ENCODE peak calls at places on chromosome 22, in nine cellular contexts. J is stimulated activated CD4-positive, alpha-beta T cell treated with anti-CD3 and anti-CD28 coated beads, Interleukin-12 subunit alpha, Interleukin-12 subunit beta, amount 100 ng/mL, for 48 hours; W is spleen; V is Calu3; D is fibroblast of lung; R is immature natural killer cell; M is GM23338; T is GM12892; E is adipocyte. F is an unnamed sample.

GRCh38 chr22:26287382-26288228 is 118.3 kb downstream of the SEZ6L start:
- DNase-seq in J (no peak), E (no peak), M (no peak), D (no peak), T (no peak), V (no peak), W (no peak), R (no peak), F (no peak)

GRCh38 chr22:40728731-40729189 is 49.5 kb downstream of the MCHR1 start:
- DNase-seq in V (no peak), J (peak; percentile 19), W (peak; percentile 79), R (no peak), M (no peak), T (no peak), E (peak; percentile 10), D (peak; percentile 17), F (no peak)

GRCh38 chr22:24183321-24184031 is 2.2 kb downstream of the SUSD2 start:
- DNase-seq in T (no peak), E (no peak), V (peak; percentile 76), D (no peak), W (peak; percentile 74), R (no peak), J (no peak), M (no peak), F (no peak)

GRCh38 chr22:42913874-42914510 is 56.9 kb upstream of the ARFGAP3 start:
- DNase-seq in W (no peak), D (no peak), M (no peak), E (no peak), R (no peak), V (no peak), J (no peak), T (no peak), F (no peak)

GRCh38 chr22:24591286-24591830 is 1.5 kb downstream of the LRRC75B start:
- DNase-seq in E (no peak), W (no peak), J (no peak), D (no peak), M (no peak), T (no peak), V (no peak), R (no peak), F (no peak)

GRCh38 chr22:22037740-22038139 is 55.2 kb upstream of the TOP3B start:
- DNase-seq in J (no peak), M (no peak), W (no peak), V (no peak), R (no peak), T (no peak), E (peak; percentile 60), D (peak; percentile 59), F (no peak)

GRCh38 chr22:37308385-37309200 is 26.3 kb downstream of the CYTH4 start:
- DNase-seq in E (no peak), M (no peak), T (no peak), D (no peak), W (no peak), V (no peak), R (no peak), J (no peak), F (no peak)

GRCh38 chr22:42644422-42645340 is 4.3 kb upstream of the ATP5MGL start:
- DNase-seq in D (peak; percentile 42), W (no peak), V (no peak), E (no peak), J (no peak), T (no peak), R (no peak), M (no peak), F (no peak)

GRCh38 chr22:43333978-43334377 is 9.2 kb downstream of the SCUBE1 start:
- DNase-seq in E (no peak), T (no peak), W (no peak), J (no peak), R (no peak), D (no peak), V (no peak), M (no peak), F (no peak)

GRCh38 chr22:43337385-43337784 is 5.8 kb downstream of the SCUBE1 start:
- DNase-seq in V (no peak), D (no peak), W (peak; percentile 66), R (no peak), M (no peak), E (no peak), J (no peak), T (no peak), F (no peak)

GRCh38 chr22:23121026-23121823 is 20.6 kb downstream of the RSPH14 start:
- DNase-seq in W (no peak), M (no peak), J (no peak), T (no peak), V (no peak), D (no peak), E (no peak), R (no peak), F (peak; percentile 59)

GRCh38 chr22:25139062-25139461 is 60.6 kb upstream of the CRYBB3 start:
- DNase-seq in V (no peak), R (no peak), W (no peak), E (no peak), T (no peak), J (no peak), M (no peak), D (no peak), F (no peak)

GRCh38 chr22:25169278-25170031 is 30.2 kb upstream of the CRYBB3 start:
- DNase-seq in M (no peak), J (no peak), T (no peak), E (no peak), R (no peak), W (no peak), V (peak; percentile 21), D (no peak), F (no peak)

GRCh38 chr22:40387758-40388157 is 17.4 kb downstream of the SGSM3 start:
- DNase-seq in D (no peak), V (peak; percentile 47), T (no peak), E (no peak), M (no peak), W (no peak), J (no peak), R (no peak), F (no peak)

GRCh38 chr22:40258463-40259046 is 80.8 kb downstream of the TNRC6B start:
- DNase-seq in V (no peak), M (no peak), T (no peak), W (no peak), J (no peak), D (peak; percentile 20), R (no peak), E (peak; percentile 36), F (no peak)

GRCh38 chr22:49543876-49544275 is 283.8 kb downstream of the BRD1 start:
- DNase-seq in E (no peak), M (no peak), R (no peak), W (peak; percentile 29), J (no peak), T (no peak), D (no peak), V (no peak), F (no peak)